ENCODE peak calls at places on chromosome 16, in six cellular contexts. One of them, this sample, is unnamed.

GRCh38 chr16:30488764-30489595 is 16.4 kb downstream of the ITGAL start:
- DNase-seq in heart right ventricle: no peak
- DNase-seq in spleen: no peak
- DNase-seq in AG04450: no peak
- DNase-seq in CD4-positive, alpha-beta T cell: no peak
- DNase-seq in heart left ventricle: no peak
- DNase-seq in this sample: no peak

GRCh38 chr16:8864480-8864879 is 4.3 kb downstream of the CARHSP1 start:
- DNase-seq in heart right ventricle: no peak
- DNase-seq in spleen: no peak
- DNase-seq in AG04450: no peak
- DNase-seq in CD4-positive, alpha-beta T cell: no peak
- DNase-seq in heart left ventricle: peak
- DNase-seq in this sample: no peak

GRCh38 chr16:29857133-29857760 is 5.8 kb downstream of the CDIPT start:
- DNase-seq in heart right ventricle: no peak
- DNase-seq in spleen: no peak
- DNase-seq in AG04450: no peak
- DNase-seq in CD4-positive, alpha-beta T cell: no peak
- DNase-seq in heart left ventricle: no peak
- DNase-seq in this sample: no peak

GRCh38 chr16:3266873-3267537 is 10.6 kb upstream of the MEFV start:
- DNase-seq in heart right ventricle: no peak
- DNase-seq in spleen: no peak
- DNase-seq in AG04450: no peak
- DNase-seq in CD4-positive, alpha-beta T cell: no peak
- DNase-seq in heart left ventricle: no peak
- DNase-seq in this sample: no peak

GRCh38 chr16:15949210-15950166 is at the start of gene ABCC1:
- DNase-seq in heart right ventricle: peak
- DNase-seq in spleen: peak
- DNase-seq in AG04450: no peak
- DNase-seq in CD4-positive, alpha-beta T cell: peak
- DNase-seq in heart left ventricle: peak
- DNase-seq in this sample: peak

GRCh38 chr16:54342001-54342776 is 55.6 kb upstream of the IRX3 start:
- DNase-seq in heart right ventricle: no peak
- DNase-seq in spleen: no peak
- DNase-seq in AG04450: no peak
- DNase-seq in CD4-positive, alpha-beta T cell: no peak
- DNase-seq in heart left ventricle: no peak
- DNase-seq in this sample: no peak

GRCh38 chr16:83574388-83574787 is 233.4 kb upstream of the HSBP1 start:
- DNase-seq in heart right ventricle: no peak
- DNase-seq in spleen: no peak
- DNase-seq in AG04450: peak
- DNase-seq in CD4-positive, alpha-beta T cell: no peak
- DNase-seq in heart left ventricle: no peak
- DNase-seq in this sample: no peak

GRCh38 chr16:75726390-75726789 is at the start of gene CPHXL:
- DNase-seq in heart right ventricle: no peak
- DNase-seq in spleen: no peak
- DNase-seq in AG04450: no peak
- DNase-seq in CD4-positive, alpha-beta T cell: no peak
- DNase-seq in heart left ventricle: no peak
- DNase-seq in this sample: no peak

GRCh38 chr16:27446721-27447120 is 44.7 kb downstream of the IL21R start:
- DNase-seq in heart right ventricle: no peak
- DNase-seq in spleen: peak
- DNase-seq in AG04450: no peak
- DNase-seq in CD4-positive, alpha-beta T cell: peak
- DNase-seq in heart left ventricle: no peak
- DNase-seq in this sample: no peak

GRCh38 chr16:15523092-15523541 is 88.7 kb downstream of the BMERB1 start:
- DNase-seq in heart right ventricle: no peak
- DNase-seq in spleen: no peak
- DNase-seq in AG04450: no peak
- DNase-seq in CD4-positive, alpha-beta T cell: peak
- DNase-seq in heart left ventricle: peak
- DNase-seq in this sample: no peak

GRCh38 chr16:81693467-81694303 is 85.4 kb upstream of the PLCG2 start:
- DNase-seq in heart right ventricle: no peak
- DNase-seq in spleen: no peak
- DNase-seq in AG04450: no peak
- DNase-seq in CD4-positive, alpha-beta T cell: no peak
- DNase-seq in heart left ventricle: no peak
- DNase-seq in this sample: no peak

GRCh38 chr16:75203667-75204409 is 3.1 kb downstream of the CTRB2 start:
- DNase-seq in heart right ventricle: no peak
- DNase-seq in spleen: peak
- DNase-seq in AG04450: no peak
- DNase-seq in CD4-positive, alpha-beta T cell: no peak
- DNase-seq in heart left ventricle: no peak
- DNase-seq in this sample: no peak

GRCh38 chr16:81928975-81929374 is 82.3 kb downstream of the SDR42E1 start:
- DNase-seq in heart right ventricle: no peak
- DNase-seq in spleen: no peak
- DNase-seq in AG04450: no peak
- DNase-seq in CD4-positive, alpha-beta T cell: no peak
- DNase-seq in heart left ventricle: no peak
- DNase-seq in this sample: no peak

GRCh38 chr16:21265104-21265825 is 12.8 kb downstream of the CRYM start:
- DNase-seq in heart right ventricle: peak
- DNase-seq in spleen: no peak
- DNase-seq in AG04450: no peak
- DNase-seq in CD4-positive, alpha-beta T cell: no peak
- DNase-seq in heart left ventricle: peak
- DNase-seq in this sample: no peak

GRCh38 chr16:24689128-24689527 is 40.3 kb upstream of the TNRC6A start:
- DNase-seq in heart right ventricle: no peak
- DNase-seq in spleen: no peak
- DNase-seq in AG04450: no peak
- DNase-seq in CD4-positive, alpha-beta T cell: no peak
- DNase-seq in heart left ventricle: no peak
- DNase-seq in this sample: no peak

GRCh38 chr16:89097528-89097846 is 3.8 kb downstream of the ACSF3 start:
- DNase-seq in heart right ventricle: no peak
- DNase-seq in spleen: no peak
- DNase-seq in AG04450: no peak
- DNase-seq in CD4-positive, alpha-beta T cell: no peak
- DNase-seq in heart left ventricle: no peak
- DNase-seq in this sample: no peak

GRCh38 chr16:64251742-64252141 is 870.1 kb downstream of the CDH11 start:
- DNase-seq in heart right ventricle: peak
- DNase-seq in spleen: no peak
- DNase-seq in AG04450: no peak
- DNase-seq in CD4-positive, alpha-beta T cell: no peak
- DNase-seq in heart left ventricle: peak
- DNase-seq in this sample: no peak

GRCh38 chr16:19822534-19822933 is 62.1 kb downstream of the GPRC5B start:
- DNase-seq in heart right ventricle: no peak
- DNase-seq in spleen: no peak
- DNase-seq in AG04450: peak
- DNase-seq in CD4-positive, alpha-beta T cell: no peak
- DNase-seq in heart left ventricle: no peak
- DNase-seq in this sample: no peak

GRCh38 chr16:84686702-84687298 is 13.0 kb upstream of the USP10 start:
- DNase-seq in heart right ventricle: no peak
- DNase-seq in spleen: no peak
- DNase-seq in AG04450: no peak
- DNase-seq in CD4-positive, alpha-beta T cell: no peak
- DNase-seq in heart left ventricle: no peak
- DNase-seq in this sample: no peak

GRCh38 chr16:4612474-4612931 is 2.2 kb downstream of the UBALD1 start:
- DNase-seq in heart right ventricle: no peak
- DNase-seq in spleen: peak
- DNase-seq in AG04450: no peak
- DNase-seq in CD4-positive, alpha-beta T cell: no peak
- DNase-seq in heart left ventricle: no peak
- DNase-seq in this sample: no peak
- TF ChIP-seq CTCF in heart right ventricle: no peak
- TF ChIP-seq CTCF in spleen: no peak
- TF ChIP-seq CTCF in AG04450: peak
- TF ChIP-seq CTCF in CD4-positive, alpha-beta T cell: no peak
- TF ChIP-seq CTCF in heart left ventricle: no peak
- TF ChIP-seq CTCF in this sample: no peak

DNA sequence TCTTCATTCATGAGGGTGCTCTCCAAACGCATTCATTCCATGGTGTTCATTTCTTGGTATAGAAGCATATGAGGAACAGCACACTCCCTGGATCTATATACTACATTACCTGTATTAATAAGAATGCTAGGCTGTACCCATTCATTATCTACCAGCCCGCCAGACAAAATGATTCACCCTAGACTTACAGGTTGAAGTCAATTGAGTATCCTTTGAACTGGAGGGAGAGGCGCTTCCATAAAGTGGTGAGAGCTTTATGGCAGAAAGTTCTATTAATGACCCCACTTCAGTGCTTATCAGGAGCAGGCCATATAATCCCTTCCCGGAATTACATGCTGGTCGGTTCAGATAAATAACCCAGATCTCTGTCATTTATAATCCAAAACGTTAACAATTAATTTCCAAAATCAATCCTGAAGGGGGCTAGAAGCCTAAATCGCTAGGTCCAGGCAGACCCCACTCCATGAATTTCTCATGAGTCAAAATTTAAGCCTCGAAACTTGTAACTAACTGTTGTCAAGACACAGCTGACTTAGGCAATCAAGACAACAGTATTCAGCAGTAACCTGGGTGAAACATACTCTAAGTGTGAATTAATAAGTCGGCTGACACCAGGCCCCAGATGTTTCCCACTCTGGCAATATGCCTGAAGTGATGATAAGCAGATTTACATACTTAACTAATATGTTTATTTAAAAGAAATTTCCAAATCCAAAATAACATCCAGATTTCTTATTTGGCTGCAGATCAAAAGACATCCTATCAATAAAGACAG is 44.7 kb upstream of the TOX3 start:
- DNase-seq in heart right ventricle: no peak
- DNase-seq in spleen: no peak
- DNase-seq in AG04450: no peak
- DNase-seq in CD4-positive, alpha-beta T cell: no peak
- DNase-seq in heart left ventricle: no peak
- DNase-seq in this sample: no peak
- TF ChIP-seq CTCF in heart right ventricle: no peak
- TF ChIP-seq CTCF in spleen: no peak
- TF ChIP-seq CTCF in AG04450: no peak
- TF ChIP-seq CTCF in CD4-positive, alpha-beta T cell: no peak
- TF ChIP-seq CTCF in heart left ventricle: no peak
- TF ChIP-seq CTCF in this sample: no peak

DNA sequence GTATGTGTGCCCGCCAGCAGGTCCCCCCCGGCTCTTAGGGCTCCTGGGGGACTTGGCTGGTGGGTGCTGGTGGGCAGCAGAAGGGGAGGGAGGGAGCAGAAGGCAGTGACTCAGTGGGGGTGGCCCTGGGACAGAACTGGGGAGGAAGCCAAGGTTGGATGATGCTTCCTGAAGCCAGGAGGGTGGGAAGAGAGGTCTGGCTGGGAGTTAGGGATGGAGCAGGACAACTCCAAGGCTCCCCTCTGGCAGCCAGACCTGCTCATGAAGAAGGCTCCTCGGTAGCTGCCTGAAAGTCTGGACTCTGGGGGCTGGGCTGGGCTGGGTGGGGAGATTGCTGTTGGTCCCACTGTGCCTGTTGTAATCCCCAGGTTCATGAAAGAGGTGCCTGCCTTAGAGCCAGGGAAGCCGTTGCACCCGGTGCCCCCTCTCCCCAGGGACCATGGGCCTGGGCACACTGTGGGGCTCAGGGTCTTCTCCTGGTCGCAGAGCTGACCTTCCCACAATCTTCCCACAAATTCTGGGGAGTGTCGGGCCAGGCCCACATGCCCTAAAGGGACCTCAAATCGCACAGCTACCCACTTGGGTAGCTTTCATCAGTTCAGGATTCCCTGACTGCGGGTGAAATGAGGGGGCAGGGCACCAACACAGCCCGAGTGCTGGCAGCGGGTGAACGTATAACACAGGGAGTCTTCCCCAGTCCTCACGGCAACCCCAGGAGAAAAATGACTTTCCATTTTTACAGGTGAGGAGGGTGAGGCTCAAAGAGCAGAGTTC is 1.1 kb upstream of the PLEKHG4 start:
- DNase-seq in heart right ventricle: no peak
- DNase-seq in spleen: peak
- DNase-seq in AG04450: no peak
- DNase-seq in CD4-positive, alpha-beta T cell: no peak
- DNase-seq in heart left ventricle: no peak
- DNase-seq in this sample: no peak
- TF ChIP-seq CTCF in heart right ventricle: no peak
- TF ChIP-seq CTCF in spleen: no peak
- TF ChIP-seq CTCF in AG04450: no peak
- TF ChIP-seq CTCF in CD4-positive, alpha-beta T cell: no peak
- TF ChIP-seq CTCF in heart left ventricle: no peak
- TF ChIP-seq CTCF in this sample: no peak

GRCh38 chr16:1350691-1351090 is 987 bp downstream of the TSR3 start:
- DNase-seq in heart right ventricle: no peak
- DNase-seq in spleen: no peak
- DNase-seq in AG04450: no peak
- DNase-seq in CD4-positive, alpha-beta T cell: no peak
- DNase-seq in heart left ventricle: no peak
- DNase-seq in this sample: no peak

GRCh38 chr16:1349951-1350350 is 1.7 kb downstream of the TSR3 start:
- DNase-seq in heart right ventricle: no peak
- DNase-seq in spleen: no peak
- DNase-seq in AG04450: no peak
- DNase-seq in CD4-positive, alpha-beta T cell: no peak
- DNase-seq in heart left ventricle: no peak
- DNase-seq in this sample: no peak

GRCh38 chr16:1351215-1351581 is 480 bp downstream of the TSR3 start:
- DNase-seq in heart right ventricle: no peak
- DNase-seq in spleen: no peak
- DNase-seq in AG04450: no peak
- DNase-seq in CD4-positive, alpha-beta T cell: no peak
- DNase-seq in heart left ventricle: no peak
- DNase-seq in this sample: no peak

GRCh38 chr16:1349351-1349750 is 2.3 kb downstream of the TSR3 start:
- DNase-seq in heart right ventricle: no peak
- DNase-seq in spleen: no peak
- DNase-seq in AG04450: no peak
- DNase-seq in CD4-positive, alpha-beta T cell: no peak
- DNase-seq in heart left ventricle: no peak
- DNase-seq in this sample: no peak

DNA sequence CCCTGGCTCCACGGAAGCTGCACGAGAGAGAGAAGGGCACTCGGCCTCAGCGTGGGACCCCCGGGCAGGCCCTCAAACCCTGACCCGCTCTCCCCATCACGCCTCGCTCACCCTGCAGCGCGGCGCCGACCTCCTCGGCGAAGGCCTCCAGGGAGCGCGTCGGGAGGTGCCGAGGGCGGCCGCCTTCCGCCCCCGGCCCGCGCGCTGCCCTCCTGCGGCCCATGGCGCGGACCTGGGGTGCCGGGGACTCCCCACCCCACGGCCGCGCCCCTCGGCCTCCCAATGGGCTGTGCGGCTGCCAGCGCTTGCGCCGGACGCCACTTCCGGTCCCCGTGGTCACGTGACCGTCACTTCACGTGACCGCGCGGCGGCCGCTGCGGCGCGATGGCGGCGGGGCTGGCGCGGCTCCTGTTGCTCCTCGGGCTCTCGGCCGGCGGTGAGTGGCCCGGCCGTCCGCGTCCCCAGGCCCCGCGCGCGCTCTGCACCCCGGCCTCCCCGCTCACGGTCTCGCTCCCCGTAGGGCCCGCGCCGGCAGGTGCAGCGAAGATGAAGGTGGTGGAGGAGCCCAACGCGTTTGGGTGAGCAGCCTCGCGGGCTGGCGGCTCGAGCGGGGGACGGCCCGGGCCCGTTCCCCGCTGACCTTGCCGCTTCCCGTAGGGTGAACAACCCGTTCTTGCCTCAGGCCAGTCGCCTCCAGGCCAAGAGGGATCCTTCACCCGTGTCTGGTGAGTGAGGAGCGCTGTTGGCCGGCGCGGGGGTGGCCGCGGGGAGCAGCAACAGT is at the start of the genes GNPTG and TSR3:
- DNase-seq in heart right ventricle: peak
- DNase-seq in spleen: peak
- DNase-seq in AG04450: peak
- DNase-seq in CD4-positive, alpha-beta T cell: peak
- DNase-seq in heart left ventricle: peak
- DNase-seq in this sample: peak
- TF ChIP-seq CTCF in heart right ventricle: no peak
- TF ChIP-seq CTCF in spleen: no peak
- TF ChIP-seq CTCF in AG04450: no peak
- TF ChIP-seq CTCF in CD4-positive, alpha-beta T cell: no peak
- TF ChIP-seq CTCF in heart left ventricle: no peak
- TF ChIP-seq CTCF in this sample: no peak